ENCODE peak calls at places on chromosomes 6 and 20, in four cellular contexts. O is RWPE1, C is PC-3, P is progenitor cell of endocrine pancreas. V is an unnamed sample.

GRCh38 chr6:33638581-33638980 is 17.5 kb downstream of the ITPR3 start:
- DNase-seq in C (no peak), P (no peak), O (no peak), V (no peak)

GRCh38 chr6:168367285-168367720 is 47.7 kb upstream of the DACT2 start:
- DNase-seq in C (no peak), O (no peak), P (no peak), V (no peak)

GRCh38 chr6:150894935-150895686 is 29.6 kb downstream of the MTHFD1L start:
- DNase-seq in P (no peak), C (peak), O (peak), V (no peak)

GRCh38 chr6:11218827-11219826 is 13.3 kb downstream of the NEDD9 start:
- DNase-seq in O (no peak), P (no peak), C (peak), V (no peak)

GRCh38 chr6:1620504-1621327 is 11.0 kb downstream of the FOXC1 start:
- DNase-seq in C (no peak), P (no peak), O (no peak), V (no peak)

GRCh38 chr6:141326925-141327324 is 805.8 kb upstream of the GJE1 start:
- DNase-seq in O (no peak), C (no peak), P (no peak), V (no peak)

GRCh38 chr6:149059557-149059956 is 258.0 kb upstream of the TAB2 start:
- DNase-seq in O (no peak), P (no peak), C (no peak), V (no peak)

GRCh38 chr6:55643868-55644267 is 64.9 kb upstream of the HMGCLL1 start:
- DNase-seq in P (no peak), C (peak), O (no peak), V (no peak)

GRCh38 chr6:45200510-45200909 is 127.6 kb upstream of the RUNX2 start:
- DNase-seq in P (no peak), C (no peak), O (no peak), V (no peak)

GRCh38 chr6:80541186-80541585 is 434.7 kb downstream of the BCKDHB start:
- DNase-seq in O (peak), P (no peak), C (peak), V (no peak)

GRCh38 chr6:51855310-51856082 is 231.9 kb downstream of the PKHD1 start:
- DNase-seq in C (peak), O (peak), P (no peak), V (peak)

GRCh38 chr20:37347891-37348642 is 2.1 kb downstream of the SRC start:
- DNase-seq in C (peak), P (no peak), O (no peak), V (no peak)

GRCh38 chr6:8481727-8482126 is 46.4 kb upstream of the SLC35B3 start:
- DNase-seq in C (peak), O (peak), P (no peak), V (no peak)

GRCh38 chr6:122184260-122184934 is 215.1 kb upstream of the HSF2 start:
- DNase-seq in P (no peak), O (peak), C (peak), V (no peak)

GRCh38 chr6:156876302-156876701 is 99.1 kb downstream of the ARID1B start:
- DNase-seq in O (no peak), P (no peak), C (no peak), V (no peak)

GRCh38 chr20:57698867-57699275 is 10.9 kb downstream of the PMEPA1 start:
- DNase-seq in C (no peak), P (no peak), O (peak), V (no peak)

GRCh38 chr6:125913864-125914351 is 42.7 kb upstream of the HINT3 start:
- DNase-seq in C (peak), O (peak), P (no peak), V (no peak)

GRCh38 chr6:52013035-52013434 is 74.4 kb downstream of the PKHD1 start:
- DNase-seq in C (peak), O (no peak), P (no peak), V (no peak)

GRCh38 chr6:127547215-127547614 is 28.1 kb upstream of the MTCL3 start:
- DNase-seq in C (peak), O (no peak), P (no peak), V (no peak)

GRCh38 chr20:35617397-35618031 is 1.9 kb downstream of the SPAG4 start:
- DNase-seq in C (peak), P (no peak), O (peak), V (peak)
- TF ChIP-seq CTCF in C (peak), P (peak), O (peak), V (peak)

GRCh38 chr6:159715605-159716004 is 11.7 kb upstream of the WTAP start:
- DNase-seq in C (no peak), O (no peak), P (no peak), V (no peak)

GRCh38 chr6:159714404-159714803 is 12.9 kb upstream of the WTAP start:
- DNase-seq in P (no peak), C (no peak), O (no peak), V (no peak)

GRCh38 chr6:159715168-159715567 is 12.1 kb upstream of the WTAP start:
- DNase-seq in O (no peak), C (no peak), P (no peak), V (no peak)

GRCh38 chr6:159718634-159719033 is 8.7 kb upstream of the WTAP start:
- DNase-seq in P (no peak), C (no peak), O (no peak), V (no peak)

GRCh38 chr6:159716247-159717086 is 10.8 kb upstream of the WTAP start:
- DNase-seq in C (peak), O (peak), P (no peak), V (no peak)
- TF ChIP-seq CTCF in C (no peak), O (no peak), P (no peak), V (no peak)

DNA sequence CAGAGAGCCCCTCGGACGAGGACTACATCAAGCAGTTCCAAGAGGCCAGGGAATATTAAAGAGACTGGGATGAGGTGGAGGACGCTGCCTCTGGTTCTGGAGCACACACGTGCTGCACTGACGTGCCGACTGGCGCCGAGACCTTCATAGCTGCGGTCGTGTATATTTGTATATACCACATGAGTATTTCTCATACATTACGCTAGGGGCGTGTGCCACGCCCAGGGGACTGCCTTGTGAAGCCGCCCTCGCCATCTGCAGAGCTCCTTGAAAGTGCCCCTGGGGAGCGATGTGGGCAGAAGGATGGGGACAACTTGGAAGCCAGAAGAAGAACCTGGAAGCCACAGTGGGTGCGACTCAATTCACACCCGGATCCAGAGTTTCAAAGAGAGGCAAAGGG is 78.3 kb downstream of the ISM1 start:
- DNase-seq in O (no peak), C (no peak), P (no peak), V (no peak)
- TF ChIP-seq CTCF in O (no peak), C (no peak), P (no peak), V (no peak)

GRCh38 chr6:112881027-112881426 is 533.9 kb downstream of the RFPL4B start:
- DNase-seq in C (no peak), P (no peak), O (no peak), V (no peak)

GRCh38 chr6:112882381-112882780 is 535.3 kb downstream of the RFPL4B start:
- DNase-seq in P (no peak), C (no peak), O (no peak), V (no peak)

GRCh38 chr6:112881828-112882227 is 534.7 kb downstream of the RFPL4B start:
- DNase-seq in C (no peak), O (no peak), P (no peak), V (no peak)

GRCh38 chr6:112877134-112878100 is 530.3 kb downstream of the RFPL4B start:
- DNase-seq in O (peak), C (peak), P (no peak), V (no peak)

DNA sequence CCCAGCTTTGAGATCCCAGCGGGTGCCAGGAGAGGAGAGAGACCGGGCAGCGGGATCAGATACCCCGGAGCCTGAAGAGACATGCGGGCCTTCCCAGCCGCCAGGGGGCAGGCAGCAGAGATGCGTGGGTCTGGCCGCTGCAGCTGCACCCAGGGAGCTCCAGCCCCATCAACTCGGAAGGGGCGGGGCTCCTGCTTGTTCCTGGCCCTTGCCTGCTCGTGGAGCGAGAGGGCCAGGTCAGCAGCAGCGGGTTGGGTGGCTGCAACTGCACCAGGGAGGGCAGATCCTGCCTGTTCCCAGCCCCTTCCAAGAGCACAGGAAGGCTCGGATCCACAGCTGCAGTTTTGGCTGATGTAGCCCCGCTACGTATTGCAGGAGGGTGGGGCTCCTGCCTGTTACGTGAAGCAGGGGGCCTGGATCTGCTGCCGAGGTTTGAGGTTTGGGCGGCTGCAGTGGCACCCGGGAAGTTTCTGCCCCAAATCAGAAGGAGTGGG is 532.8 kb downstream of the RFPL4B start:
- DNase-seq in O (no peak), P (peak), C (no peak), V (no peak)
- TF ChIP-seq CTCF in O (no peak), P (peak), C (no peak), V (no peak)

GRCh38 chr6:14721103-14721758 is 524.6 kb upstream of the JARID2 start:
- DNase-seq in C (no peak), O (no peak), P (no peak), V (no peak)

GRCh38 chr6:14722704-14723103 is 523.2 kb upstream of the JARID2 start:
- DNase-seq in O (no peak), C (no peak), P (no peak), V (no peak)

GRCh38 chr6:14722001-14722567 is 523.8 kb upstream of the JARID2 start:
- DNase-seq in C (no peak), O (no peak), P (no peak), V (no peak)

GRCh38 chr6:14719273-14719672 is 526.6 kb upstream of the JARID2 start:
- DNase-seq in P (no peak), O (no peak), C (no peak), V (no peak)

GRCh38 chr6:14720411-14721102 is 525.3 kb upstream of the JARID2 start:
- DNase-seq in P (no peak), C (no peak), O (no peak), V (peak)
- TF ChIP-seq CTCF in P (no peak), C (no peak), O (no peak), V (no peak)

GRCh38 chr6:38702471-38703397 is at the start of gene GLO1:
- DNase-seq in O (peak), P (peak), C (peak), V (peak)
- TF ChIP-seq CTCF in O (no peak), P (no peak), C (no peak), V (no peak)